ENCODE peak calls at places on chromosomes 11 and 22, in ten cellular contexts. One of them, this sample, is unnamed.

GRCh38 chr22:45628508-45628907 is 43.1 kb upstream of the ATXN10 start:
- DNase-seq in colonic mucosa: no peak
- DNase-seq in heart left ventricle: no peak
- DNase-seq in cardiac fibroblast: no peak
- DNase-seq in epithelial cell of esophagus: no peak
- DNase-seq in endothelial cell of umbilical vein: no peak
- DNase-seq in adrenal gland: no peak
- DNase-seq in RWPE1: no peak
- DNase-seq in foreskin keratinocyte: no peak
- DNase-seq in pancreas: no peak
- DNase-seq in this sample: no peak

GRCh38 chr11:17401841-17402240 is 13.4 kb upstream of the KCNJ11 start:
- DNase-seq in pancreas: no peak
- DNase-seq in adrenal gland: no peak
- DNase-seq in epithelial cell of esophagus: no peak
- DNase-seq in foreskin keratinocyte: no peak
- DNase-seq in cardiac fibroblast: no peak
- DNase-seq in endothelial cell of umbilical vein: no peak
- DNase-seq in colonic mucosa: no peak
- DNase-seq in RWPE1: no peak
- DNase-seq in heart left ventricle: no peak
- DNase-seq in this sample: no peak

GRCh38 chr11:27379449-27379848 is 16.4 kb upstream of the CCDC34 start:
- DNase-seq in pancreas: no peak
- DNase-seq in RWPE1: no peak
- DNase-seq in foreskin keratinocyte: no peak
- DNase-seq in cardiac fibroblast: no peak
- DNase-seq in endothelial cell of umbilical vein: no peak
- DNase-seq in heart left ventricle: no peak
- DNase-seq in epithelial cell of esophagus: no peak
- DNase-seq in colonic mucosa: no peak
- DNase-seq in adrenal gland: no peak
- DNase-seq in this sample: no peak

GRCh38 chr11:34516247-34517040 is 2.9 kb upstream of the ELF5 start:
- DNase-seq in RWPE1: no peak
- DNase-seq in pancreas: no peak
- DNase-seq in foreskin keratinocyte: no peak
- DNase-seq in heart left ventricle: no peak
- DNase-seq in adrenal gland: no peak
- DNase-seq in endothelial cell of umbilical vein: no peak
- DNase-seq in epithelial cell of esophagus: no peak
- DNase-seq in cardiac fibroblast: no peak
- DNase-seq in colonic mucosa: no peak
- DNase-seq in this sample: no peak

GRCh38 chr11:8019671-8020597 is 32.8 kb downstream of the EIF3F start:
- DNase-seq in colonic mucosa: peak
- DNase-seq in foreskin keratinocyte: no peak
- DNase-seq in adrenal gland: peak
- DNase-seq in endothelial cell of umbilical vein: peak
- DNase-seq in heart left ventricle: peak
- DNase-seq in cardiac fibroblast: peak
- DNase-seq in RWPE1: peak
- DNase-seq in epithelial cell of esophagus: peak
- DNase-seq in pancreas: no peak
- DNase-seq in this sample: peak

GRCh38 chr11:57597461-57597892 is at the start of gene SERPING1:
- DNase-seq in heart left ventricle: peak
- DNase-seq in cardiac fibroblast: peak
- DNase-seq in foreskin keratinocyte: no peak
- DNase-seq in pancreas: peak
- DNase-seq in RWPE1: no peak
- DNase-seq in colonic mucosa: peak
- DNase-seq in adrenal gland: peak
- DNase-seq in endothelial cell of umbilical vein: no peak
- DNase-seq in epithelial cell of esophagus: no peak
- DNase-seq in this sample: no peak

GRCh38 chr11:17811416-17811815 is 76.8 kb downstream of the KCNC1 start:
- DNase-seq in pancreas: no peak
- DNase-seq in adrenal gland: no peak
- DNase-seq in endothelial cell of umbilical vein: no peak
- DNase-seq in colonic mucosa: no peak
- DNase-seq in cardiac fibroblast: no peak
- DNase-seq in RWPE1: no peak
- DNase-seq in foreskin keratinocyte: no peak
- DNase-seq in epithelial cell of esophagus: peak
- DNase-seq in heart left ventricle: no peak
- DNase-seq in this sample: no peak

GRCh38 chr11:34165786-34166557 is 60.5 kb downstream of the NAT10 start:
- DNase-seq in RWPE1: peak
- DNase-seq in cardiac fibroblast: no peak
- DNase-seq in adrenal gland: peak
- DNase-seq in epithelial cell of esophagus: peak
- DNase-seq in colonic mucosa: no peak
- DNase-seq in heart left ventricle: peak
- DNase-seq in endothelial cell of umbilical vein: no peak
- DNase-seq in foreskin keratinocyte: peak
- DNase-seq in pancreas: no peak
- DNase-seq in this sample: no peak

GRCh38 chr22:21652010-21652546 is 10.0 kb downstream of the SDF2L1 start:
- DNase-seq in cardiac fibroblast: peak
- DNase-seq in foreskin keratinocyte: peak
- DNase-seq in adrenal gland: peak
- DNase-seq in pancreas: peak
- DNase-seq in RWPE1: peak
- DNase-seq in epithelial cell of esophagus: peak
- DNase-seq in colonic mucosa: peak
- DNase-seq in heart left ventricle: peak
- DNase-seq in endothelial cell of umbilical vein: peak
- DNase-seq in this sample: peak

GRCh38 chr22:21651521-21652009 is 9.5 kb downstream of the SDF2L1 start:
- DNase-seq in RWPE1: no peak
- DNase-seq in adrenal gland: no peak
- DNase-seq in pancreas: no peak
- DNase-seq in epithelial cell of esophagus: no peak
- DNase-seq in heart left ventricle: no peak
- DNase-seq in foreskin keratinocyte: no peak
- DNase-seq in colonic mucosa: no peak
- DNase-seq in endothelial cell of umbilical vein: no peak
- DNase-seq in cardiac fibroblast: no peak
- DNase-seq in this sample: no peak

GRCh38 chr22:21650823-21651520 is 8.9 kb downstream of the SDF2L1 start:
- DNase-seq in colonic mucosa: no peak
- DNase-seq in pancreas: no peak
- DNase-seq in heart left ventricle: no peak
- DNase-seq in RWPE1: no peak
- DNase-seq in epithelial cell of esophagus: no peak
- DNase-seq in cardiac fibroblast: no peak
- DNase-seq in foreskin keratinocyte: no peak
- DNase-seq in endothelial cell of umbilical vein: no peak
- DNase-seq in adrenal gland: no peak
- DNase-seq in this sample: no peak

GRCh38 chr22:21650280-21650679 is 8.2 kb downstream of the SDF2L1 start:
- DNase-seq in epithelial cell of esophagus: no peak
- DNase-seq in heart left ventricle: no peak
- DNase-seq in foreskin keratinocyte: no peak
- DNase-seq in endothelial cell of umbilical vein: no peak
- DNase-seq in cardiac fibroblast: no peak
- DNase-seq in RWPE1: no peak
- DNase-seq in colonic mucosa: no peak
- DNase-seq in pancreas: no peak
- DNase-seq in adrenal gland: no peak
- DNase-seq in this sample: no peak

GRCh38 chr22:21652547-21653545 is 10.7 kb downstream of the SDF2L1 start:
- DNase-seq in heart left ventricle: no peak
- DNase-seq in epithelial cell of esophagus: no peak
- DNase-seq in RWPE1: no peak
- DNase-seq in colonic mucosa: no peak
- DNase-seq in adrenal gland: no peak
- DNase-seq in endothelial cell of umbilical vein: no peak
- DNase-seq in foreskin keratinocyte: no peak
- DNase-seq in pancreas: no peak
- DNase-seq in cardiac fibroblast: no peak
- DNase-seq in this sample: no peak
- TF ChIP-seq CTCF in heart left ventricle: no peak
- TF ChIP-seq CTCF in epithelial cell of esophagus: no peak
- TF ChIP-seq CTCF in RWPE1: no peak
- TF ChIP-seq CTCF in colonic mucosa: no peak
- TF ChIP-seq CTCF in adrenal gland: no peak
- TF ChIP-seq CTCF in endothelial cell of umbilical vein: no peak
- TF ChIP-seq CTCF in foreskin keratinocyte: no peak
- TF ChIP-seq CTCF in pancreas: no peak
- TF ChIP-seq CTCF in cardiac fibroblast: no peak
- TF ChIP-seq CTCF in this sample: no peak

GRCh38 chr11:1877211-1878133 is 14.2 kb downstream of the PRR33 start:
- DNase-seq in cardiac fibroblast: peak
- DNase-seq in epithelial cell of esophagus: peak
- DNase-seq in heart left ventricle: peak
- DNase-seq in colonic mucosa: peak
- DNase-seq in pancreas: peak
- DNase-seq in foreskin keratinocyte: peak
- DNase-seq in adrenal gland: peak
- DNase-seq in endothelial cell of umbilical vein: no peak
- DNase-seq in RWPE1: peak
- DNase-seq in this sample: no peak

GRCh38 chr11:1875093-1875785 is 16.5 kb downstream of the PRR33 start:
- DNase-seq in adrenal gland: peak
- DNase-seq in cardiac fibroblast: no peak
- DNase-seq in foreskin keratinocyte: peak
- DNase-seq in RWPE1: no peak
- DNase-seq in endothelial cell of umbilical vein: no peak
- DNase-seq in colonic mucosa: no peak
- DNase-seq in heart left ventricle: peak
- DNase-seq in pancreas: no peak
- DNase-seq in epithelial cell of esophagus: no peak
- DNase-seq in this sample: no peak

GRCh38 chr11:1878134-1879031 is 13.3 kb downstream of the PRR33 start:
- DNase-seq in epithelial cell of esophagus: no peak
- DNase-seq in adrenal gland: peak
- DNase-seq in colonic mucosa: peak
- DNase-seq in foreskin keratinocyte: no peak
- DNase-seq in cardiac fibroblast: no peak
- DNase-seq in heart left ventricle: peak
- DNase-seq in endothelial cell of umbilical vein: no peak
- DNase-seq in pancreas: peak
- DNase-seq in RWPE1: no peak
- DNase-seq in this sample: no peak

GRCh38 chr11:1874406-1875092 is 17.1 kb downstream of the PRR33 start:
- DNase-seq in RWPE1: no peak
- DNase-seq in foreskin keratinocyte: no peak
- DNase-seq in pancreas: no peak
- DNase-seq in heart left ventricle: peak
- DNase-seq in cardiac fibroblast: no peak
- DNase-seq in endothelial cell of umbilical vein: no peak
- DNase-seq in adrenal gland: peak
- DNase-seq in colonic mucosa: no peak
- DNase-seq in epithelial cell of esophagus: no peak
- DNase-seq in this sample: no peak

DNA sequence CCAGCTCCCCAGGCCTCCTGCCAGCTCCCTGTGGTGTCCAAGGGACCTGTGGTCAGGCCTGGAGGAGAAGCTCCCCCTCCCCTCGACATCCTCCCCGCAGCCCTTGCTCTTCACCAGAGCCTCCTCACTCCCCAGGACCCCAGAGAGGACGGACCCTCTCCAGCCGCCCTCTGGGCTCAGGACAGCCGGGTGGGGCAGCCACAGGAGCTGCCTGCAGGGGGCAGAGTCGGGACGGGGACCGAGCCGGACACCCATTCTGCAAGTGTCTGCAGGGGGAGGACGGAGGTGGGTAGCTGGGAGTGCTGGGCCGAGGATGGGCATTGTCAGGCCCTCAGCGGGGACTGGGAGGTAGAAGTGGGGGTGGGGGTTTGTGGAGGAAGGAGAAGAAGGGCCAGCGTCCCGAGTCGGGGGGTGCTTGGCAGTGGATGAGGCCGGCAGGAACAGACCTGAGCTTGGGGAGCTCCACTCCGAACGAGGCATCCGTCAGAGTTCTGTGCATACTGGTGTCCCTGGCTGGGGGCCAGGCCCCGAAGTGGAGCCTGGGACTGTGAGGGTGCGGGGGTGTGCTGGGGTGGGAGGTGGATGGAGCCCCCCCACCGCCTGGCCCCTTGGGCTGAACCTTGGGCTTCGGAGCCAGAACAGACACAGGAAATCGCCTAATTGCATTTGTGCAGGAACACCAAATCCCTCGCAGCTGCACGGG is 15.2 kb downstream of the PRR33 start:
- DNase-seq in endothelial cell of umbilical vein: no peak
- DNase-seq in RWPE1: peak
- DNase-seq in adrenal gland: peak
- DNase-seq in pancreas: no peak
- DNase-seq in colonic mucosa: peak
- DNase-seq in cardiac fibroblast: peak
- DNase-seq in foreskin keratinocyte: peak
- DNase-seq in heart left ventricle: peak
- DNase-seq in epithelial cell of esophagus: peak
- DNase-seq in this sample: no peak
- TF ChIP-seq CTCF in endothelial cell of umbilical vein: peak
- TF ChIP-seq CTCF in RWPE1: peak
- TF ChIP-seq CTCF in adrenal gland: peak
- TF ChIP-seq CTCF in pancreas: peak
- TF ChIP-seq CTCF in colonic mucosa: peak
- TF ChIP-seq CTCF in cardiac fibroblast: peak
- TF ChIP-seq CTCF in foreskin keratinocyte: peak
- TF ChIP-seq CTCF in heart left ventricle: peak
- TF ChIP-seq CTCF in epithelial cell of esophagus: peak
- TF ChIP-seq CTCF in this sample: peak

GRCh38 chr11:119861160-119861559 is 132.2 kb upstream of the NECTIN1 start:
- DNase-seq in RWPE1: peak
- DNase-seq in foreskin keratinocyte: peak
- DNase-seq in epithelial cell of esophagus: peak
- DNase-seq in adrenal gland: no peak
- DNase-seq in cardiac fibroblast: no peak
- DNase-seq in endothelial cell of umbilical vein: no peak
- DNase-seq in pancreas: no peak
- DNase-seq in colonic mucosa: no peak
- DNase-seq in heart left ventricle: no peak
- DNase-seq in this sample: no peak
- TF ChIP-seq CTCF in RWPE1: no peak
- TF ChIP-seq CTCF in foreskin keratinocyte: peak
- TF ChIP-seq CTCF in epithelial cell of esophagus: peak
- TF ChIP-seq CTCF in adrenal gland: no peak
- TF ChIP-seq CTCF in cardiac fibroblast: no peak
- TF ChIP-seq CTCF in endothelial cell of umbilical vein: no peak
- TF ChIP-seq CTCF in pancreas: no peak
- TF ChIP-seq CTCF in colonic mucosa: no peak
- TF ChIP-seq CTCF in heart left ventricle: no peak
- TF ChIP-seq CTCF in this sample: no peak

DNA sequence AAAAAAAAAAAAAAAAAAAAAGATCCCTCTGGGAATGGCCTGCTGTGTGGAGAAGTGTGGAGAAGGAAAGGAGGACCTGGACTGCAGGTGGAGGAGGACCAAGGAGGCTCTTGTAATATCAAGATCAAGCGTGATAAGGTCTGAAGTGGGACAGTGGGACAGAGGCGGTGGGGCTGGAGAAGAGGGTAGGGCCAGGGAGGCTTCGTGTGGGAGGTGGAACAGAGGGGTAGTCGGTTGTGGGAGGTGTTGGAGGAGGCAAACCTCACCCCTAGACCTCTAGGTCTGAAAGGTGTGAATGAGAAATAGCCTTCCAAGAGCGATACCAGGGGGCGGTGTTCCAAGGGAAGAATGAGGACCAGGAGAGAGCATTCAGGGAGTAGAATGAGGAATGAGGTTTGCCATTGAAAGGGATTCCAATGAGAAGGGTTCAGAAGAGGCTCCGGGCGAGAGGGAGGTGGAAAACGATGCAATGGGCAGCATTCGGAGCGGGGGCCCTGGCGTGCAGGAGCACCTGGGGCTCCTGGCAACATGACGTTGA is 44.2 kb downstream of the MCHR1 start:
- DNase-seq in heart left ventricle: no peak
- DNase-seq in pancreas: no peak
- DNase-seq in endothelial cell of umbilical vein: no peak
- DNase-seq in colonic mucosa: no peak
- DNase-seq in adrenal gland: no peak
- DNase-seq in epithelial cell of esophagus: no peak
- DNase-seq in RWPE1: no peak
- DNase-seq in foreskin keratinocyte: no peak
- DNase-seq in cardiac fibroblast: no peak
- DNase-seq in this sample: no peak
- TF ChIP-seq CTCF in heart left ventricle: no peak
- TF ChIP-seq CTCF in pancreas: no peak
- TF ChIP-seq CTCF in endothelial cell of umbilical vein: no peak
- TF ChIP-seq CTCF in colonic mucosa: no peak
- TF ChIP-seq CTCF in adrenal gland: no peak
- TF ChIP-seq CTCF in epithelial cell of esophagus: no peak
- TF ChIP-seq CTCF in RWPE1: no peak
- TF ChIP-seq CTCF in foreskin keratinocyte: no peak
- TF ChIP-seq CTCF in cardiac fibroblast: no peak
- TF ChIP-seq CTCF in this sample: no peak